ENCODE peak calls at places on chromosomes 2 and 18, in five cellular contexts. F is colonic mucosa; A is activated T-cell treated with anti-CD3 and anti-CD28 coated beads, Interleukin-2, amount 50 U/mL, for 72 hours; V is tibial artery; L is glomerular endothelial cell. P is an unnamed sample.

GRCh38 chr2:146241023-146241422 is 1603.8 kb upstream of the ACVR2A start:
- DNase-seq in F (no peak), A (no peak), V (no peak), L (no peak), P (no peak)

GRCh38 chr2:224217962-224218347 is 178.9 kb upstream of the SERPINE2 start:
- DNase-seq in F (no peak), A (no peak), V (peak), L (no peak), P (peak)

GRCh38 chr2:74555610-74556103 is 1.1 kb downstream of the DOK1 start:
- DNase-seq in F (no peak), A (no peak), V (peak), L (no peak), P (no peak)

GRCh38 chr2:198054299-198054698 is 249.9 kb downstream of the PLCL1 start:
- DNase-seq in F (peak), A (peak), V (no peak), L (no peak), P (peak)

GRCh38 chr18:79608535-79608934 is 71.1 kb upstream of the CTDP1 start:
- DNase-seq in F (no peak), A (no peak), V (no peak), L (no peak), P (no peak)

GRCh38 chr18:79512461-79513380 is 117.0 kb downstream of the NFATC1 start:
- DNase-seq in F (peak), A (no peak), V (peak), L (no peak), P (no peak)

GRCh38 chr18:25225152-25225551 is 126.8 kb downstream of the ZNF521 start:
- DNase-seq in F (no peak), A (no peak), V (no peak), L (no peak), P (peak)

GRCh38 chr2:143442203-143442602 is 313.0 kb downstream of the ARHGAP15 start:
- DNase-seq in F (no peak), A (no peak), V (no peak), L (no peak), P (no peak)

GRCh38 chr2:66440011-66440542 is 5.2 kb downstream of the MEIS1 start:
- DNase-seq in F (no peak), A (no peak), V (no peak), L (no peak), P (no peak)

GRCh38 chr18:39604836-39605235 is 2039.2 kb upstream of the CELF4 start:
- DNase-seq in F (no peak), A (no peak), V (no peak), L (no peak), P (no peak)

GRCh38 chr2:39872748-39873147 is 93.7 kb upstream of the THUMPD2 start:
- DNase-seq in F (no peak), A (no peak), V (no peak), L (no peak), P (no peak)

GRCh38 chr2:9535177-9535576 is 20.5 kb downstream of the ADAM17 start:
- DNase-seq in F (no peak), A (no peak), V (no peak), L (no peak), P (peak)

GRCh38 chr2:239820836-239821693 is 204.1 kb downstream of the NDUFA10 start:
- DNase-seq in F (peak), A (no peak), V (no peak), L (no peak), P (no peak)

GRCh38 chr2:180644709-180645108 is 335.7 kb upstream of the UBE2E3 start:
- DNase-seq in F (peak), A (no peak), V (no peak), L (no peak), P (no peak)

GRCh38 chr2:4903676-4904348 is 788.4 kb upstream of the SOX11 start:
- DNase-seq in F (no peak), A (no peak), V (no peak), L (no peak), P (no peak)

GRCh38 chr2:214934006-214934405 is 124.5 kb upstream of the BARD1 start:
- DNase-seq in F (no peak), A (no peak), V (no peak), L (no peak), P (no peak)

GRCh38 chr2:151852260-151853069 is 24.2 kb upstream of the ARL5A start:
- DNase-seq in F (no peak), A (no peak), V (no peak), L (no peak), P (no peak)

GRCh38 chr2:128362889-128363228 is 44.2 kb upstream of the HS6ST1 start:
- DNase-seq in F (no peak), A (no peak), V (peak), L (no peak), P (no peak)

GRCh38 chr2:20631617-20632307 is 19.1 kb downstream of the HS1BP3 start:
- DNase-seq in F (no peak), A (no peak), V (no peak), L (no peak), P (no peak)

GRCh38 chr2:129806985-129807384 is 172.5 kb upstream of the RAB6C start:
- DNase-seq in F (no peak), A (no peak), V (no peak), L (no peak), P (no peak)

GRCh38 chr2:219433666-219434467 is 776 bp upstream of the SPEG start:
- DNase-seq in F (no peak), A (peak), V (no peak), L (no peak), P (peak)

GRCh38 chr2:37464064-37464463 is 119.6 kb downstream of the QPCT start:
- DNase-seq in F (no peak), A (no peak), V (no peak), L (no peak), P (peak)

GRCh38 chr18:26925313-26925712 is 59.8 kb upstream of the AQP4 start:
- DNase-seq in F (no peak), A (no peak), V (no peak), L (no peak), P (no peak)

P was measured in OCI-M1.